ENCODE peak calls at places on chromosome 10, in five cellular contexts. One of them, this sample, is unnamed.
A peak's percentile ranks its signal among the peaks of the same experiment; 100 is the strongest.

GRCh38 chr10:119078422-119079179 is 2.0 kb downstream of the EIF3A start:
- DNase-seq in psoas muscle: no peak
- DNase-seq in epithelial cell of proximal tubule: no peak
- DNase-seq in fibroblast of mammary gland: no peak
- DNase-seq in sigmoid colon: no peak
- DNase-seq in this sample: no peak

GRCh38 chr10:99341860-99342517 is 12.8 kb downstream of the CNNM1 start:
- DNase-seq in psoas muscle: no peak
- DNase-seq in sigmoid colon: no peak
- DNase-seq in fibroblast of mammary gland: peak; percentile 38
- DNase-seq in epithelial cell of proximal tubule: no peak
- DNase-seq in this sample: peak; percentile 27

GRCh38 chr10:72044417-72045041 is 43.8 kb downstream of the SPOCK2 start:
- DNase-seq in psoas muscle: peak; percentile 50
- DNase-seq in sigmoid colon: peak; percentile 85
- DNase-seq in fibroblast of mammary gland: no peak
- DNase-seq in epithelial cell of proximal tubule: no peak
- DNase-seq in this sample: no peak

GRCh38 chr10:127398140-127398966 is 150.8 kb upstream of the NPS start:
- DNase-seq in sigmoid colon: no peak
- DNase-seq in epithelial cell of proximal tubule: no peak
- DNase-seq in fibroblast of mammary gland: peak; percentile 71
- DNase-seq in psoas muscle: no peak
- DNase-seq in this sample: peak; percentile 24

GRCh38 chr10:3137958-3138726 is 34.4 kb downstream of the PITRM1 start:
- DNase-seq in fibroblast of mammary gland: no peak
- DNase-seq in epithelial cell of proximal tubule: no peak
- DNase-seq in sigmoid colon: peak; percentile 63
- DNase-seq in psoas muscle: no peak
- DNase-seq in this sample: no peak

GRCh38 chr10:97508342-97508741 is 9.6 kb downstream of the UBTD1 start:
- DNase-seq in psoas muscle: no peak
- DNase-seq in fibroblast of mammary gland: peak; percentile 64
- DNase-seq in epithelial cell of proximal tubule: no peak
- DNase-seq in sigmoid colon: no peak
- DNase-seq in this sample: peak; percentile 76

GRCh38 chr10:43299579-43299978 is 32.7 kb upstream of the RASGEF1A start:
- DNase-seq in sigmoid colon: no peak
- DNase-seq in fibroblast of mammary gland: no peak
- DNase-seq in psoas muscle: no peak
- DNase-seq in epithelial cell of proximal tubule: no peak
- DNase-seq in this sample: no peak

GRCh38 chr10:90884414-90884813 is 12.6 kb downstream of the RPP30 start:
- DNase-seq in psoas muscle: no peak
- DNase-seq in fibroblast of mammary gland: peak; percentile 67
- DNase-seq in epithelial cell of proximal tubule: no peak
- DNase-seq in sigmoid colon: no peak
- DNase-seq in this sample: peak; percentile 19

GRCh38 chr10:97903128-97904025 is 53.7 kb downstream of the GOLGA7B start:
- DNase-seq in epithelial cell of proximal tubule: no peak
- DNase-seq in fibroblast of mammary gland: no peak
- DNase-seq in sigmoid colon: no peak
- DNase-seq in psoas muscle: no peak
- DNase-seq in this sample: no peak

GRCh38 chr10:71295641-71296040 is 23.4 kb upstream of the SLC29A3 start:
- DNase-seq in epithelial cell of proximal tubule: no peak
- DNase-seq in fibroblast of mammary gland: no peak
- DNase-seq in sigmoid colon: no peak
- DNase-seq in psoas muscle: no peak
- DNase-seq in this sample: no peak

GRCh38 chr10:133049639-133050038 is 38.1 kb upstream of the ADGRA1 start:
- DNase-seq in psoas muscle: no peak
- DNase-seq in sigmoid colon: no peak
- DNase-seq in epithelial cell of proximal tubule: no peak
- DNase-seq in fibroblast of mammary gland: no peak
- DNase-seq in this sample: no peak

GRCh38 chr10:77680811-77681210 is 43.2 kb upstream of the KCNMA1 start:
- DNase-seq in psoas muscle: no peak
- DNase-seq in fibroblast of mammary gland: no peak
- DNase-seq in sigmoid colon: no peak
- DNase-seq in epithelial cell of proximal tubule: no peak
- DNase-seq in this sample: no peak

GRCh38 chr10:132788180-132788830 is 2.4 kb upstream of the NKX6-2 start:
- DNase-seq in epithelial cell of proximal tubule: no peak
- DNase-seq in fibroblast of mammary gland: peak; percentile 21
- DNase-seq in psoas muscle: no peak
- DNase-seq in sigmoid colon: no peak
- DNase-seq in this sample: peak; percentile 11

GRCh38 chr10:1085258-1085657 is 29.1 kb downstream of the WDR37 start:
- DNase-seq in fibroblast of mammary gland: no peak
- DNase-seq in psoas muscle: no peak
- DNase-seq in sigmoid colon: no peak
- DNase-seq in epithelial cell of proximal tubule: no peak
- DNase-seq in this sample: no peak

GRCh38 chr10:123427386-123427785 is 238.8 kb upstream of the GPR26 start:
- DNase-seq in sigmoid colon: no peak
- DNase-seq in fibroblast of mammary gland: no peak
- DNase-seq in psoas muscle: no peak
- DNase-seq in epithelial cell of proximal tubule: peak; percentile 19
- DNase-seq in this sample: no peak

GRCh38 chr10:31942892-31943291 is 14.3 kb upstream of the ARHGAP12 start:
- DNase-seq in psoas muscle: no peak
- DNase-seq in fibroblast of mammary gland: no peak
- DNase-seq in sigmoid colon: no peak
- DNase-seq in epithelial cell of proximal tubule: no peak
- DNase-seq in this sample: no peak

GRCh38 chr10:124744047-124744687 is at the start of gene FAM53B:
- DNase-seq in fibroblast of mammary gland: peak; percentile 66
- DNase-seq in psoas muscle: peak; percentile 91
- DNase-seq in sigmoid colon: peak; percentile 91
- DNase-seq in epithelial cell of proximal tubule: no peak
- DNase-seq in this sample: peak; percentile 73

GRCh38 chr10:103739039-103739764 is 116.2 kb downstream of the SH3PXD2A start:
- DNase-seq in sigmoid colon: peak; percentile 87
- DNase-seq in fibroblast of mammary gland: peak; percentile 96
- DNase-seq in epithelial cell of proximal tubule: peak; percentile 75
- DNase-seq in psoas muscle: peak; percentile 42
- DNase-seq in this sample: peak; percentile 88

GRCh38 chr10:137606-138005 is 2.4 kb downstream of the ZMYND11 start:
- DNase-seq in psoas muscle: no peak
- DNase-seq in epithelial cell of proximal tubule: no peak
- DNase-seq in sigmoid colon: no peak
- DNase-seq in fibroblast of mammary gland: peak; percentile 75
- DNase-seq in this sample: peak; percentile 24

GRCh38 chr10:110340122-110340521 is 35.4 kb upstream of the SMNDC1 start:
- DNase-seq in psoas muscle: no peak
- DNase-seq in fibroblast of mammary gland: no peak
- DNase-seq in sigmoid colon: no peak
- DNase-seq in epithelial cell of proximal tubule: no peak
- DNase-seq in this sample: no peak
- H3K4me3 ChIP-seq in psoas muscle: no peak overlapping the region
- H3K4me3 ChIP-seq in fibroblast of mammary gland: no peak overlapping the region
- H3K4me3 ChIP-seq in sigmoid colon: no peak overlapping the region
- H3K4me3 ChIP-seq in epithelial cell of proximal tubule: no peak overlapping the region
- H3K4me3 ChIP-seq in this sample: no peak overlapping the region

DNA sequence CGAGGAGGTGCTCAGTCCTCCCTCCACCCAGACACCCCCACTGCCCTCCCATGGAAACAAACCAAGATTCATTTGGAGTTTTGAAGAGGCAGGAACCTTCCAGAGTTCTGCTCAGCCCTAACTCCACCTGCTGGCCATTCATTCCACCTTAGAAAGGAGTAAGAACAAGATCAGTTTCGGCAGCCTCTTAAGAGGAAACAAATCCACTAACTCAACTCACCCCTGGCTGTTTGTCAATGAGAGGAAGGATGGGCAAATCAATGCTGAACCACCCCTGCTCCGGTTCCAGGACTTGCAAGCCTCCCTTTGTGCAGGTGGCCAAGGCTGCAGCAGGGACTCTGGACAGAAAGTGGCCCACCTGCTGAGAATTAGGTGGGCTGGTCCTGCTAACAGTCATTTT is 26.2 kb downstream of the CCDC3 start:
- DNase-seq in sigmoid colon: no peak
- DNase-seq in fibroblast of mammary gland: no peak
- DNase-seq in psoas muscle: no peak
- DNase-seq in epithelial cell of proximal tubule: no peak
- DNase-seq in this sample: no peak
- TF ChIP-seq CTCF in sigmoid colon: no peak
- TF ChIP-seq CTCF in fibroblast of mammary gland: no peak
- TF ChIP-seq CTCF in psoas muscle: no peak
- TF ChIP-seq CTCF in epithelial cell of proximal tubule: peak; percentile 17
- TF ChIP-seq CTCF in this sample: peak; percentile 4

GRCh38 chr10:12351889-12352288 is 2.5 kb downstream of the CAMK1D start:
- DNase-seq in sigmoid colon: no peak
- DNase-seq in epithelial cell of proximal tubule: no peak
- DNase-seq in psoas muscle: no peak
- DNase-seq in fibroblast of mammary gland: no peak
- DNase-seq in this sample: no peak

GRCh38 chr10:12350925-12351324 is 1.6 kb downstream of the CAMK1D start:
- DNase-seq in epithelial cell of proximal tubule: no peak
- DNase-seq in fibroblast of mammary gland: no peak
- DNase-seq in psoas muscle: no peak
- DNase-seq in sigmoid colon: no peak
- DNase-seq in this sample: no peak

GRCh38 chr10:12350167-12350872 is 973 bp downstream of the CAMK1D start:
- DNase-seq in epithelial cell of proximal tubule: no peak
- DNase-seq in fibroblast of mammary gland: no peak
- DNase-seq in sigmoid colon: peak; percentile 72
- DNase-seq in psoas muscle: peak; percentile 21
- DNase-seq in this sample: peak; percentile 24

GRCh38 chr10:12349628-12350166 is 350 bp downstream of the CAMK1D start:
- DNase-seq in psoas muscle: no peak
- DNase-seq in fibroblast of mammary gland: no peak
- DNase-seq in epithelial cell of proximal tubule: no peak
- DNase-seq in sigmoid colon: peak; percentile 69
- DNase-seq in this sample: no peak

DNA sequence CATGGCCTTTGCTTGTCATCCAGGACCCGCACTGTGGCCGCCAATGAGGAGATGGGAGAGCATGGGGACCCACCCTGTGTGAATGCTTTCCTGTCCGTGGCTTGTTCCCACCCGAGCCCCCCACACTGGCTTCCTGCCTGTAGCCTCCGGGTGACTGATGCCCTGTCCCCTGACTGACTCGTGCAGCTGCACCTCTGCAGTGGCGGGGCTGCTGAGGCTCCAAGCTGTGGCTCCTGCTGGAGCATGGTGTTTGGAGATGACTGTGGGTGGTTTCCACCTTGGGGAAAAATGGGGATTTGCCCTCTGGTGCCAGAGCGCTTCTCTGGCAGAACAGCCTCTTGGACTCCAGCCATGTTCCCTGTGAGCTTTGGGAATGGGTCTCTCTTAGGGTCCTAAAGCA is 2.1 kb downstream of the CAMK1D start:
- DNase-seq in fibroblast of mammary gland: no peak
- DNase-seq in psoas muscle: peak; percentile 16
- DNase-seq in sigmoid colon: peak; percentile 67
- DNase-seq in epithelial cell of proximal tubule: no peak
- DNase-seq in this sample: no peak
- H3K4me3 ChIP-seq in fibroblast of mammary gland: no peak overlapping the region
- H3K4me3 ChIP-seq in psoas muscle: no peak overlapping the region
- H3K4me3 ChIP-seq in sigmoid colon: no peak overlapping the region
- H3K4me3 ChIP-seq in epithelial cell of proximal tubule: no peak overlapping the region
- H3K4me3 ChIP-seq in this sample: no peak overlapping the region

GRCh38 chr10:5737352-5737751 is 52.7 kb downstream of the TASOR2 start:
- DNase-seq in sigmoid colon: no peak
- DNase-seq in fibroblast of mammary gland: no peak
- DNase-seq in psoas muscle: no peak
- DNase-seq in epithelial cell of proximal tubule: no peak
- DNase-seq in this sample: no peak
- TF ChIP-seq CTCF in sigmoid colon: no peak
- TF ChIP-seq CTCF in fibroblast of mammary gland: no peak
- TF ChIP-seq CTCF in psoas muscle: no peak
- TF ChIP-seq CTCF in epithelial cell of proximal tubule: peak; percentile 2
- TF ChIP-seq CTCF in this sample: peak; percentile 6

GRCh38 chr10:49761789-49762565 is at the start of gene OGDHL:
- DNase-seq in fibroblast of mammary gland: peak; percentile 26
- DNase-seq in epithelial cell of proximal tubule: no peak
- DNase-seq in psoas muscle: peak; percentile 42
- DNase-seq in sigmoid colon: no peak
- DNase-seq in this sample: peak; percentile 59
- H3K4me3 ChIP-seq in fibroblast of mammary gland: peak within 1 kb of the TSS; percentile 30
- H3K4me3 ChIP-seq in epithelial cell of proximal tubule: peak within 1 kb of the TSS; percentile 71
- H3K4me3 ChIP-seq in psoas muscle: peak within 1 kb of the TSS; percentile 64
- H3K4me3 ChIP-seq in sigmoid colon: peak within 1 kb of the TSS; percentile 39
- H3K4me3 ChIP-seq in this sample: peak within 1 kb of the TSS; percentile 58